ENCODE peak calls at places on chromosomes 13 and 19, in five cellular contexts. One of them, this sample, is unnamed.

GRCh38 chr13:77703426-77703825 is 5.9 kb downstream of the SLAIN1 start:
- DNase-seq in lower lobe of right lung: peak; percentile 77
- DNase-seq in IMR-90: no peak
- DNase-seq in RWPE1: no peak
- DNase-seq in CD4-positive, alpha-beta T cell: no peak
- DNase-seq in this sample: no peak

GRCh38 chr19:29277107-29277506 is 64.2 kb upstream of the UQCRFS1 start:
- DNase-seq in CD4-positive, alpha-beta T cell: peak; percentile 21
- DNase-seq in IMR-90: no peak
- DNase-seq in lower lobe of right lung: no peak
- DNase-seq in RWPE1: no peak
- DNase-seq in this sample: peak; percentile 23

GRCh38 chr19:5338661-5339469 is 1.7 kb downstream of the PTPRS start:
- DNase-seq in lower lobe of right lung: no peak
- DNase-seq in RWPE1: no peak
- DNase-seq in CD4-positive, alpha-beta T cell: no peak
- DNase-seq in IMR-90: no peak
- DNase-seq in this sample: no peak

GRCh38 chr19:58572818-58573657 is at the start of gene MZF1:
- DNase-seq in CD4-positive, alpha-beta T cell: peak; percentile 100
- DNase-seq in IMR-90: peak; percentile 100
- DNase-seq in RWPE1: peak; percentile 97
- DNase-seq in lower lobe of right lung: peak; percentile 100
- DNase-seq in this sample: peak; percentile 99

GRCh38 chr13:102900193-102900608 is 54.4 kb downstream of the ERCC5 start:
- DNase-seq in CD4-positive, alpha-beta T cell: no peak
- DNase-seq in IMR-90: no peak
- DNase-seq in lower lobe of right lung: no peak
- DNase-seq in RWPE1: no peak
- DNase-seq in this sample: no peak

GRCh38 chr19:17806945-17807344 is 12.0 kb downstream of the B3GNT3 start:
- DNase-seq in IMR-90: no peak
- DNase-seq in CD4-positive, alpha-beta T cell: no peak
- DNase-seq in RWPE1: no peak
- DNase-seq in lower lobe of right lung: no peak
- DNase-seq in this sample: no peak

GRCh38 chr19:42113641-42114348 is 18.5 kb downstream of the POU2F2 start:
- DNase-seq in lower lobe of right lung: no peak
- DNase-seq in IMR-90: peak; percentile 99
- DNase-seq in CD4-positive, alpha-beta T cell: no peak
- DNase-seq in RWPE1: peak; percentile 93
- DNase-seq in this sample: no peak

GRCh38 chr13:20610006-20610405 is 43.0 kb downstream of the IFT88 start:
- DNase-seq in lower lobe of right lung: no peak
- DNase-seq in CD4-positive, alpha-beta T cell: no peak
- DNase-seq in RWPE1: no peak
- DNase-seq in IMR-90: peak; percentile 48
- DNase-seq in this sample: no peak

GRCh38 chr19:49920624-49921363 is 8.2 kb upstream of the ATF5 start:
- DNase-seq in RWPE1: no peak
- DNase-seq in IMR-90: no peak
- DNase-seq in CD4-positive, alpha-beta T cell: no peak
- DNase-seq in lower lobe of right lung: no peak
- DNase-seq in this sample: no peak

GRCh38 chr13:49731766-49732165 is 40.5 kb upstream of the EBPL start:
- DNase-seq in IMR-90: peak; percentile 91
- DNase-seq in CD4-positive, alpha-beta T cell: no peak
- DNase-seq in lower lobe of right lung: no peak
- DNase-seq in RWPE1: peak; percentile 7
- DNase-seq in this sample: no peak

GRCh38 chr19:10412257-10412977 is 7.9 kb upstream of the PDE4A start:
- DNase-seq in CD4-positive, alpha-beta T cell: no peak
- DNase-seq in RWPE1: no peak
- DNase-seq in IMR-90: no peak
- DNase-seq in lower lobe of right lung: no peak
- DNase-seq in this sample: no peak

GRCh38 chr13:49314344-49314882 is 66.7 kb downstream of the CDADC1 start:
- DNase-seq in RWPE1: no peak
- DNase-seq in CD4-positive, alpha-beta T cell: no peak
- DNase-seq in IMR-90: peak; percentile 65
- DNase-seq in lower lobe of right lung: no peak
- DNase-seq in this sample: no peak

GRCh38 chr19:1019980-1020867 is 699 bp downstream of the TMEM259 start:
- DNase-seq in RWPE1: no peak
- DNase-seq in CD4-positive, alpha-beta T cell: no peak
- DNase-seq in lower lobe of right lung: peak; percentile 75
- DNase-seq in IMR-90: no peak
- DNase-seq in this sample: peak; percentile 78

GRCh38 chr19:504634-505033 is 2.7 kb upstream of the TPGS1 start:
- DNase-seq in CD4-positive, alpha-beta T cell: no peak
- DNase-seq in RWPE1: no peak
- DNase-seq in IMR-90: no peak
- DNase-seq in lower lobe of right lung: peak; percentile 50
- DNase-seq in this sample: no peak

GRCh38 chr19:53521373-53522202 is 16.4 kb upstream of the ZNF331 start:
- DNase-seq in RWPE1: no peak
- DNase-seq in CD4-positive, alpha-beta T cell: no peak
- DNase-seq in IMR-90: no peak
- DNase-seq in lower lobe of right lung: no peak
- DNase-seq in this sample: no peak

GRCh38 chr19:1766800-1767352 is 13.6 kb downstream of the ONECUT3 start:
- DNase-seq in IMR-90: no peak
- DNase-seq in RWPE1: no peak
- DNase-seq in CD4-positive, alpha-beta T cell: no peak
- DNase-seq in lower lobe of right lung: no peak
- DNase-seq in this sample: no peak

GRCh38 chr13:75178436-75178835 is 303.5 kb downstream of the TBC1D4 start:
- DNase-seq in IMR-90: no peak
- DNase-seq in CD4-positive, alpha-beta T cell: no peak
- DNase-seq in RWPE1: no peak
- DNase-seq in lower lobe of right lung: no peak
- DNase-seq in this sample: no peak

GRCh38 chr13:113630296-113630695 is 27.7 kb downstream of the ATP4B start:
- DNase-seq in CD4-positive, alpha-beta T cell: no peak
- DNase-seq in lower lobe of right lung: peak; percentile 26
- DNase-seq in IMR-90: no peak
- DNase-seq in RWPE1: no peak
- DNase-seq in this sample: no peak

GRCh38 chr13:99322297-99323103 is 15.3 kb upstream of the GPR183 start:
- DNase-seq in IMR-90: peak; percentile 89
- DNase-seq in lower lobe of right lung: no peak
- DNase-seq in CD4-positive, alpha-beta T cell: no peak
- DNase-seq in RWPE1: peak; percentile 62
- DNase-seq in this sample: no peak

GRCh38 chr19:40807147-40808020 is 8.4 kb downstream of the EGLN2 start:
- DNase-seq in IMR-90: no peak
- DNase-seq in CD4-positive, alpha-beta T cell: no peak
- DNase-seq in RWPE1: peak; percentile 14
- DNase-seq in lower lobe of right lung: no peak
- DNase-seq in this sample: no peak
- TF ChIP-seq CTCF in IMR-90: peak; percentile 26
- TF ChIP-seq CTCF in CD4-positive, alpha-beta T cell: peak; percentile 58
- TF ChIP-seq CTCF in RWPE1: no peak
- TF ChIP-seq CTCF in lower lobe of right lung: peak; percentile 9
- TF ChIP-seq CTCF in this sample: peak; percentile 13

DNA sequence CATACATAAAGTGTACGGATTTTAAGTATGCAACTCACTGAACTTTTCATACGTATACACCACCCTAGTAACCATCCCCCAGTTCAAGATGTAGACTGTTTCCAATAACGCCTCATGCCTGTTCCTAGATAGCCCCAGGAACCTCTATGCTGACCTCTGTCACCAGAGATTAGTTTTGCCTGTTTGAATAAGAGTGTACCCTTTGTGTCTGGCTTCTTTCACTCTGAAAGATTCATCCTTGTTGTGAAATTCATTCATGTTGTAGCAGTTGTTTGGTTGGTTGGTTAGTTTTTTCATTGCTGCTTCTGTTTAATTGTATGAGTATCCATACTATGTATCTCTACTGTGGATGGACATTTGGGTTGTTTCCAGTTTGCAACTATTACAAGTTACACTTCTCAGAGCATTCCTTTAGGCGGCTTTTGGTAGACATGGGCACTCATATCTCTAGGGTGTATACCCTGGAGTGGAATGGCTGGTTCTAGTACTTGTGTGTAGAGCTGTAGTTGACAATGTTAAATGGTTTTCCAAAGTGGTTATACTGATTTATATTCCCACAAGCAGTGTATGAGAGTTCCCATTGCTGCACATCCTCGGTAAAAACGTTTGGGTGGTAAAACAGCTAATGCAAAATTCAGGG is 1.6 kb downstream of the RNASEH2B start:
- DNase-seq in RWPE1: peak; percentile 8
- DNase-seq in IMR-90: no peak
- DNase-seq in CD4-positive, alpha-beta T cell: no peak
- DNase-seq in lower lobe of right lung: no peak
- DNase-seq in this sample: no peak
- H3K27ac ChIP-seq in RWPE1: no peak overlapping the region
- H3K27ac ChIP-seq in IMR-90: no peak overlapping the region
- H3K27ac ChIP-seq in CD4-positive, alpha-beta T cell: peak overlapping the region; percentile 96
- H3K27ac ChIP-seq in lower lobe of right lung: peak overlapping the region; percentile 98
- H3K27ac ChIP-seq in this sample: no peak overlapping the region

GRCh38 chr13:27372896-27373295 is 51.5 kb upstream of the GTF3A start:
- DNase-seq in lower lobe of right lung: peak; percentile 80
- DNase-seq in CD4-positive, alpha-beta T cell: no peak
- DNase-seq in IMR-90: peak; percentile 16
- DNase-seq in RWPE1: no peak
- DNase-seq in this sample: peak; percentile 46
- TF ChIP-seq CTCF in lower lobe of right lung: no peak
- TF ChIP-seq CTCF in CD4-positive, alpha-beta T cell: no peak
- TF ChIP-seq CTCF in IMR-90: no peak
- TF ChIP-seq CTCF in RWPE1: no peak
- TF ChIP-seq CTCF in this sample: no peak

GRCh38 chr13:40987606-40988280 is 31.4 kb downstream of the ELF1 start:
- DNase-seq in lower lobe of right lung: no peak
- DNase-seq in CD4-positive, alpha-beta T cell: no peak
- DNase-seq in IMR-90: peak; percentile 61
- DNase-seq in RWPE1: no peak
- DNase-seq in this sample: no peak
- H3K27ac ChIP-seq in lower lobe of right lung: no peak overlapping the region
- H3K27ac ChIP-seq in CD4-positive, alpha-beta T cell: no peak overlapping the region
- H3K27ac ChIP-seq in IMR-90: no peak overlapping the region
- H3K27ac ChIP-seq in RWPE1: no peak overlapping the region
- H3K27ac ChIP-seq in this sample: no peak overlapping the region

GRCh38 chr19:33998739-33999345 is 173.5 kb upstream of the LSM14A start:
- DNase-seq in lower lobe of right lung: no peak
- DNase-seq in RWPE1: peak; percentile 20
- DNase-seq in CD4-positive, alpha-beta T cell: no peak
- DNase-seq in IMR-90: no peak
- DNase-seq in this sample: no peak

GRCh38 chr19:33998302-33998701 is 174.0 kb upstream of the LSM14A start:
- DNase-seq in CD4-positive, alpha-beta T cell: no peak
- DNase-seq in lower lobe of right lung: no peak
- DNase-seq in RWPE1: no peak
- DNase-seq in IMR-90: no peak
- DNase-seq in this sample: no peak

DNA sequence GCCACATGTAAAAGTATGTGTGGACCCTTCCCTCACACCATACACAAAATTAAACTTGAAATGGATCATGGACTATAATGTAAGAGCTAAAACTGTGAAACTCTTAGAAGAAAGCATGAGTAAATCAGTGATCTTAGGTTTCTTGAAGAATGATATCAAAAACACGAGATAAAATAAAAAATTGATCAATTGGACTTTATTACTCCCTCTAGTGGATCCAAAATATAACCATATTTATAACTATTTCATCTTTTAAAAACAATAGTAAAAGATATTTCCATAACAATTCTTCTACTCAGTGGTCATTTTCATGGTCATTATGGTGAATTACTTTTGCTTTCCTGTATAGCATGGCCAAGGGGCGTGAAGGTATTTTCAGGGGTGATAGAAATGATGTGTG is 174.6 kb upstream of the LSM14A start:
- DNase-seq in IMR-90: no peak
- DNase-seq in CD4-positive, alpha-beta T cell: no peak
- DNase-seq in RWPE1: no peak
- DNase-seq in lower lobe of right lung: no peak
- DNase-seq in this sample: no peak
- TF ChIP-seq CTCF in IMR-90: no peak
- TF ChIP-seq CTCF in CD4-positive, alpha-beta T cell: no peak
- TF ChIP-seq CTCF in RWPE1: peak; percentile 21
- TF ChIP-seq CTCF in lower lobe of right lung: no peak
- TF ChIP-seq CTCF in this sample: peak; percentile 12

GRCh38 chr13:65912516-65912915 is 1317.6 kb downstream of the PCDH9 start:
- DNase-seq in lower lobe of right lung: no peak
- DNase-seq in RWPE1: no peak
- DNase-seq in CD4-positive, alpha-beta T cell: no peak
- DNase-seq in IMR-90: no peak
- DNase-seq in this sample: no peak

GRCh38 chr13:65913173-65913572 is 1317.0 kb downstream of the PCDH9 start:
- DNase-seq in lower lobe of right lung: no peak
- DNase-seq in IMR-90: peak; percentile 86
- DNase-seq in CD4-positive, alpha-beta T cell: no peak
- DNase-seq in RWPE1: peak; percentile 49
- DNase-seq in this sample: no peak

GRCh38 chr13:65911546-65912193 is 1318.5 kb downstream of the PCDH9 start:
- DNase-seq in RWPE1: no peak
- DNase-seq in lower lobe of right lung: no peak
- DNase-seq in CD4-positive, alpha-beta T cell: no peak
- DNase-seq in IMR-90: no peak
- DNase-seq in this sample: no peak

GRCh38 chr13:65917731-65918130 is 1312.4 kb downstream of the PCDH9 start:
- DNase-seq in RWPE1: no peak
- DNase-seq in CD4-positive, alpha-beta T cell: no peak
- DNase-seq in IMR-90: no peak
- DNase-seq in lower lobe of right lung: no peak
- DNase-seq in this sample: no peak

DNA sequence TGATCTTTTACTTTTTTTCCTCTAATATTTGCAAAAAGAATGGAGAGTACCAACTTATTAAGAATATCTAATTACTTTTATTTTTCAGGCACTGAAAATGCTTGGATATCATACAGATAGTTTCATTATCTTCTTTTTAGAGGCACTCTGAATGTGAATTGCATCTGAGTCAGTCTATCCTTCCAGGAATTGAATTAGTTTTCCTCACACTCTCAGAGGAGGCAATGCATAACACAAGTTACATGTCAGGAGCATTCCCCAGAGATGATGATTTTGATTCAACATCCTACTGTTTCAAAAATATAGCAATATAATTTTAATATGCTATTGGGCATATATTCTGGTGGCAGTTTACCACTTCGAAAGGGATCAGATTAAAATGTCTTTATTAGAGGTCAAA is 1315.4 kb downstream of the PCDH9 start:
- DNase-seq in IMR-90: peak; percentile 72
- DNase-seq in lower lobe of right lung: no peak
- DNase-seq in CD4-positive, alpha-beta T cell: no peak
- DNase-seq in RWPE1: no peak
- DNase-seq in this sample: no peak
- H3K27ac ChIP-seq in IMR-90: no peak overlapping the region
- H3K27ac ChIP-seq in lower lobe of right lung: no peak overlapping the region
- H3K27ac ChIP-seq in CD4-positive, alpha-beta T cell: no peak overlapping the region
- H3K27ac ChIP-seq in RWPE1: no peak overlapping the region
- H3K27ac ChIP-seq in this sample: no peak overlapping the region

DNA sequence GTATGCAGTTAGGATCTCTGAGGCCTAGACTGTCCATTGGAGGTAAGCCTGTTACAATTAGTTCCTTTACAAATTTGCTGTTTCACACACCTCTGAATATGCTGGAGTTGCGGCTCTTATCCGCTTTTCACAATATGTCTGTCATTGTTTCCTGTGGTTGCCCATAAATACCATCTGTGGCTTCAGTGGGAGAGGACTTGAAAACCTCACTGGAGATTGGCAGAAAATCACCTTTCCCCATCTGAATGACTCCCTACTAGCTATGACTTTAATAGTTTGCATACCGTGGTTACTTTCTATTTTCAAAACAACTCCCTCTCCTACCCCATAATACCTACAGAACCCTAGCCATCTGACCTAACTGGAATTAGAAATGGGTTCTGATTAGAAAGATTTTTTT is 454.3 kb downstream of the PCDH17 start:
- DNase-seq in lower lobe of right lung: no peak
- DNase-seq in RWPE1: no peak
- DNase-seq in IMR-90: no peak
- DNase-seq in CD4-positive, alpha-beta T cell: no peak
- DNase-seq in this sample: no peak
- TF ChIP-seq CTCF in lower lobe of right lung: no peak
- TF ChIP-seq CTCF in RWPE1: no peak
- TF ChIP-seq CTCF in IMR-90: no peak
- TF ChIP-seq CTCF in CD4-positive, alpha-beta T cell: no peak
- TF ChIP-seq CTCF in this sample: no peak